ENCODE peak calls at places on chromosome 17, in four cellular contexts. J, H, N and Q are unnamed samples.

GRCh38 chr17:1577186-1577585 is 14.6 kb upstream of the PITPNA start:
- DNase-seq in J (peak; percentile 89), H (no peak), N (peak; percentile 57), Q (no peak)

GRCh38 chr17:30597776-30598288 is 120.6 kb downstream of the GOSR1 start:
- DNase-seq in J (peak; percentile 52), H (no peak), N (peak; percentile 21), Q (no peak)

GRCh38 chr17:76528156-76528527 is 9.4 kb downstream of the CYGB start:
- DNase-seq in J (peak; percentile 20), H (no peak), N (no peak), Q (no peak)

GRCh38 chr17:8475820-8476219 is 40.1 kb downstream of the NDEL1 start:
- DNase-seq in J (no peak), H (no peak), N (no peak), Q (no peak)

GRCh38 chr17:2634361-2634960 is 41.0 kb downstream of the PAFAH1B1 start:
- DNase-seq in J (peak; percentile 25), H (no peak), N (no peak), Q (peak; percentile 56)

GRCh38 chr17:29085223-29085622 is 42.3 kb downstream of the PIPOX start:
- DNase-seq in J (no peak), H (no peak), N (no peak), Q (no peak)

GRCh38 chr17:21272881-21273839 is 11.4 kb upstream of the MAP2K3 start:
- DNase-seq in J (no peak), H (peak; percentile 84), N (no peak), Q (no peak)

GRCh38 chr17:69492410-69493071 is 78.0 kb downstream of the MAP2K6 start:
- DNase-seq in J (peak; percentile 88), H (no peak), N (no peak), Q (peak; percentile 67)

GRCh38 chr17:8126306-8127066 is 2.6 kb upstream of the HES7 start:
- DNase-seq in J (peak; percentile 52), H (peak; percentile 66), N (no peak), Q (peak; percentile 80)

GRCh38 chr17:51764387-51764971 is 394.0 kb downstream of the CA10 start:
- DNase-seq in J (peak; percentile 45), H (peak; percentile 61), N (peak; percentile 60), Q (peak; percentile 78)

GRCh38 chr17:21248495-21248894 is 4.7 kb downstream of the NATD1 start:
- DNase-seq in J (no peak), H (no peak), N (no peak), Q (no peak)

GRCh38 chr17:5225668-5226457 is 8.8 kb downstream of the SCIMP start:
- DNase-seq in J (no peak), H (no peak), N (no peak), Q (no peak)

GRCh38 chr17:47741793-47742145 is 8.7 kb downstream of the TBX21 start:
- DNase-seq in J (peak; percentile 16), H (no peak), N (no peak), Q (no peak)

GRCh38 chr17:75317671-75318070 is 28.4 kb upstream of the SLC25A19 start:
- DNase-seq in J (no peak), H (peak; percentile 52), N (no peak), Q (no peak)

GRCh38 chr17:58391302-58391984 is 25.9 kb downstream of the RNF43 start:
- DNase-seq in J (no peak), H (peak; percentile 67), N (peak; percentile 100), Q (peak; percentile 67)

GRCh38 chr17:47427985-47428384 is 102.9 kb upstream of the NPEPPS start:
- DNase-seq in J (no peak), H (no peak), N (peak; percentile 51), Q (no peak)

GRCh38 chr17:78883533-78884131 is 19.4 kb downstream of the CEP295NL start:
- DNase-seq in J (peak; percentile 97), H (no peak), N (peak; percentile 89), Q (peak; percentile 86)

GRCh38 chr17:76539631-76540271 is at the start of gene PRCD:
- DNase-seq in J (no peak), H (no peak), N (no peak), Q (peak; percentile 43)

GRCh38 chr17:72136692-72137550 is 16.1 kb downstream of the SOX9 start:
- DNase-seq in J (peak; percentile 85), H (no peak), N (no peak), Q (peak; percentile 62)

GRCh38 chr17:77328823-77329740 is 188.3 kb downstream of the SEC14L1 start:
- DNase-seq in J (no peak), H (no peak), N (no peak), Q (no peak)

GRCh38 chr17:49445561-49445960 is 30.9 kb upstream of the PHB1 start:
- DNase-seq in J (no peak), H (no peak), N (no peak), Q (no peak)

GRCh38 chr17:49442051-49442450 is 27.4 kb upstream of the PHB1 start:
- DNase-seq in J (no peak), H (no peak), N (no peak), Q (no peak)

GRCh38 chr17:49444384-49444783 is 29.7 kb upstream of the PHB1 start:
- DNase-seq in J (no peak), H (no peak), N (no peak), Q (no peak)

GRCh38 chr17:49440581-49440980 is 25.9 kb upstream of the PHB1 start:
- DNase-seq in J (no peak), H (no peak), N (no peak), Q (no peak)

GRCh38 chr17:49443862-49444261 is 29.2 kb upstream of the PHB1 start:
- DNase-seq in J (peak; percentile 42), H (no peak), N (peak; percentile 43), Q (no peak)
- TF ChIP-seq MAZ in J (no peak), H (no peak), N (no peak), Q (no peak)

GRCh38 chr17:80887639-80888175 is 103.9 kb upstream of the CHMP6 start:
- DNase-seq in J (no peak), H (no peak), N (no peak), Q (no peak)

GRCh38 chr17:80886641-80887573 is 104.7 kb upstream of the CHMP6 start:
- DNase-seq in J (no peak), H (no peak), N (no peak), Q (no peak)

GRCh38 chr17:80883831-80884735 is 107.6 kb upstream of the CHMP6 start:
- DNase-seq in J (no peak), H (no peak), N (no peak), Q (no peak)

GRCh38 chr17:80884811-80885210 is 106.8 kb upstream of the CHMP6 start:
- DNase-seq in J (no peak), H (no peak), N (no peak), Q (no peak)

DNA sequence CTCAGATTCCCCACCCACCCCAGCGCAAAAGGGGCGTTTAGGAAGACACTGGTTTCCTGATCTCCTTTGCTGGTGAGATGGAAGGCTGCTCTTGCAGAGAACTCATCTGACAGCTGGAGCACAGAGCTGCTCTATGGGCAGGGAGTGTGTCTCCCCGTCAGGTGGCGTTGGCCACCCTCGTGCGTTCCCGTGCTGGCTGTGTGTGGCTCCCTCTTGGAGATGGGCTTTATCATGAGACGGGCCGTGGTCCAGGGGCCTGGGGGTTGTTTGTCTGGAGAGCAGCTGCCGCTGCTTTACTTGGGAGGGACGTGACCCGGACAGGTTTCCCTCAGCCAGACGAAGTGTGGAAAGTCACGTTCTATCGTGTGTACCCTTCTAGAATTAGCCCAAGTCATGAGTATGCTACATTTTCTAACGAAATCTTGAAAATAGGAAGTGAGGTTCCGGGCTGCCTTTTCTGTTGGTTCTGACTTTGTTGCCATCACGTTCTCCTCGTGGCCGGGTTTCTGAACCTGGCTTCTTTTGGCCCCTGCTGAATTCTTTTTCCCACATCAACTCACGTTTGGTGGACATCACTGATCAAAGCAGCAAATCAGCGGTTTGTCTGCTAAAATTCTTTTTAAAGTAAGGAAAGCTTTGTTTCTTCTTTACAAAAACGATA is 105.6 kb upstream of the CHMP6 start:
- DNase-seq in J (no peak), H (no peak), N (no peak), Q (no peak)
- TF ChIP-seq MAZ in J (no peak), H (no peak), N (no peak), Q (no peak)

DNA sequence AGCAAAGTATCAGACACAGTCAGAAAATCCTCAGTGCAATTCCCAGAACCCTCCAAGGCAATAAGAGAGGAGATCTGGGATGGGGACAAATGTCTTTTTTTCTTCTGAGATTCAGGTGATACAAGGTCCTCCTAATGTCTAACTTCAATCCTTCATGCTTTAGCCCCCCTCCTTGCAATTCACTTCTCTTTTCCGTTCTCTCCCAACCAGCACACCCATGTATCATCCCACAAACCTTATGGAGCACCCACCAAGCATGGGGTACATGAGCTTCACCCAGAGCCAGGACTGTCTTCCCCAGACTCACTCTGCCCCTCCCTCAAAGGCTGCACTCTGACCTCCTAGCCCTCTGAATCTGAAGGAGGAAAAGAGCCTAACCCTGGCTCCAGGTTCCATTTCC is 10.1 kb downstream of the HDAC5 start:
- DNase-seq in J (no peak), H (no peak), N (no peak), Q (no peak)
- TF ChIP-seq MAZ in J (no peak), H (no peak), N (no peak), Q (no peak)

GRCh38 chr17:17727111-17727659 is 45.9 kb downstream of the RAI1 start:
- DNase-seq in J (no peak), H (no peak), N (no peak), Q (no peak)

GRCh38 chr17:17730250-17730935 is 49.1 kb downstream of the RAI1 start:
- DNase-seq in J (no peak), H (no peak), N (no peak), Q (no peak)

GRCh38 chr17:17732444-17732843 is 51.2 kb downstream of the RAI1 start:
- DNase-seq in J (no peak), H (no peak), N (no peak), Q (no peak)

GRCh38 chr17:17728550-17729251 is 47.4 kb downstream of the RAI1 start:
- DNase-seq in J (no peak), H (no peak), N (no peak), Q (peak; percentile 62)

GRCh38 chr17:17729620-17730249 is 48.5 kb downstream of the RAI1 start:
- DNase-seq in J (no peak), H (peak; percentile 46), N (peak; percentile 30), Q (peak; percentile 79)
- TF ChIP-seq MAZ in J (no peak), H (no peak), N (no peak), Q (no peak)

GRCh38 chr17:67223924-67224323 is 21.1 kb downstream of the HELZ start:
- DNase-seq in J (no peak), H (peak; percentile 69), N (peak; percentile 18), Q (peak; percentile 41)
- TF ChIP-seq MAZ in J (no peak), H (no peak), N (no peak), Q (no peak)

GRCh38 chr17:59424331-59424730 is 92.9 kb downstream of the YPEL2 start:
- DNase-seq in J (no peak), H (no peak), N (no peak), Q (no peak)
- TF ChIP-seq MAZ in J (no peak), H (no peak), N (no peak), Q (no peak)

DNA sequence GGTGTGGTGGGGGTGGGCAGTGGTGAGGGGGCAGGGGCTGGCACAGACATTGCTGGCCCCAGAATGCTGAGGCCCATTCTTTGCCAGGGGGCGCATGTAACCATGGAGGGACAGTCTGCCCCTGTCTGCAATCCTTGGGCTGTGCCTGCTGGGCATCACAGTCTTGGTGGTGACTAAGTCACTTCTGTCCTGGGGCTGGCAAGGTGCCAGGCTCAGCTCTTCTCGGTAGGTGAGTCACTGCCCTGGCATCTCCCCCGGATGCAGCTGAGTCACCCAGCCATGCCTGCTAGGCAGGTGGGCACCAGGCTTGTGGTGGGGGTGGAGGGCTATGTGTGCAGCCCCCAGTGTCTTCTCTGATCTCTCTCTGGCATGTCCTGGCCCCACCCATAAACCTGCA is 5.6 kb downstream of the RARA start:
- DNase-seq in J (peak; percentile 91), H (no peak), N (peak; percentile 78), Q (peak; percentile 99)
- TF ChIP-seq MAZ in J (peak; percentile 43), H (no peak), N (no peak), Q (no peak)

GRCh38 chr17:62778990-62779681 is 29.0 kb downstream of the MARCHF10 start:
- DNase-seq in J (peak; percentile 98), H (no peak), N (peak; percentile 48), Q (peak; percentile 92)
- TF ChIP-seq MAZ in J (peak; percentile 73), H (no peak), N (no peak), Q (no peak)